ENCODE peak calls at places on chromosomes 16 and 17, in seven cellular contexts. W is H1, X is GM12892, Q is K562, R is HepG2, P is SK-N-SH, V is GM12878. U is an unnamed sample.

GRCh38 chr16:9441021-9441420 is 349.6 kb downstream of the HAPSTR1 start:
- DNase-seq in W (no peak), X (no peak), Q (no peak), R (peak; percentile 15), P (no peak), V (no peak), U (no peak)

GRCh38 chr17:44269118-44269794 is 1.3 kb upstream of the SLC4A1 start:
- DNase-seq in W (no peak), X (no peak), Q (peak; percentile 56), R (no peak), P (peak; percentile 47), V (no peak), U (no peak)

GRCh38 chr17:57107498-57108101 is 22.6 kb downstream of the AKAP1 start:
- DNase-seq in W (no peak), X (no peak), Q (peak; percentile 75), R (peak; percentile 72), P (no peak), V (no peak), U (no peak)

GRCh38 chr16:54305066-54305465 is 18.5 kb upstream of the IRX3 start:
- DNase-seq in W (no peak), X (no peak), Q (no peak), R (no peak), P (no peak), V (no peak), U (no peak)

GRCh38 chr17:29347831-29348281 is 42.3 kb upstream of the TAOK1 start:
- DNase-seq in W (no peak), X (no peak), Q (no peak), R (no peak), P (no peak), V (no peak), U (no peak)

GRCh38 chr17:65750678-65751077 is 189.2 kb upstream of the AXIN2 start:
- DNase-seq in W (no peak), X (no peak), Q (no peak), R (peak; percentile 99), P (peak; percentile 75), V (peak; percentile 15), U (no peak)

GRCh38 chr17:83050651-83051422 is 28.6 kb upstream of the METRNL start:
- DNase-seq in W (no peak), X (no peak), Q (no peak), R (no peak), P (peak; percentile 27), V (no peak), U (no peak)

GRCh38 chr16:23334421-23334853 is 32.3 kb downstream of the SCNN1B start:
- DNase-seq in W (no peak), X (no peak), Q (no peak), R (no peak), P (no peak), V (peak; percentile 93), U (no peak)

GRCh38 chr16:80946481-80946880 is 60.2 kb downstream of the CMC2 start:
- DNase-seq in W (no peak), X (no peak), Q (no peak), R (no peak), P (no peak), V (no peak), U (no peak)

GRCh38 chr16:50093607-50094570 is 28.1 kb downstream of the HEATR3 start:
- DNase-seq in W (no peak), X (no peak), Q (no peak), R (no peak), P (no peak), V (no peak), U (no peak)

GRCh38 chr17:82909322-82909904 is 69.6 kb upstream of the ZNF750 start:
- DNase-seq in W (no peak), X (no peak), Q (no peak), R (no peak), P (no peak), V (no peak), U (no peak)

GRCh38 chr17:71472809-71473789 is 647.7 kb upstream of the SOX9 start:
- DNase-seq in W (peak; percentile 7), X (peak; percentile 3), Q (peak; percentile 5), R (peak; percentile 65), P (peak; percentile 65), V (no peak), U (peak; percentile 3)

GRCh38 chr16:11045846-11046245 is 101.5 kb downstream of the CLEC16A start:
- DNase-seq in W (no peak), X (no peak), Q (no peak), R (no peak), P (no peak), V (no peak), U (no peak)

GRCh38 chr17:61627125-61627524 is 36.1 kb upstream of the NACA2 start:
- DNase-seq in W (no peak), X (no peak), Q (no peak), R (no peak), P (no peak), V (no peak), U (no peak)

GRCh38 chr16:83110221-83110768 is 483.5 kb downstream of the CDH13 start:
- DNase-seq in W (no peak), X (no peak), Q (no peak), R (no peak), P (no peak), V (no peak), U (no peak)

GRCh38 chr16:5845046-5845445 is 747.5 kb upstream of the EEF2KMT start:
- DNase-seq in W (no peak), X (no peak), Q (no peak), R (no peak), P (no peak), V (no peak), U (no peak)

GRCh38 chr16:7334801-7335560 is 2.3 kb downstream of the RBFOX1 start:
- DNase-seq in W (no peak), X (no peak), Q (no peak), R (no peak), P (no peak), V (no peak), U (no peak)

DNA sequence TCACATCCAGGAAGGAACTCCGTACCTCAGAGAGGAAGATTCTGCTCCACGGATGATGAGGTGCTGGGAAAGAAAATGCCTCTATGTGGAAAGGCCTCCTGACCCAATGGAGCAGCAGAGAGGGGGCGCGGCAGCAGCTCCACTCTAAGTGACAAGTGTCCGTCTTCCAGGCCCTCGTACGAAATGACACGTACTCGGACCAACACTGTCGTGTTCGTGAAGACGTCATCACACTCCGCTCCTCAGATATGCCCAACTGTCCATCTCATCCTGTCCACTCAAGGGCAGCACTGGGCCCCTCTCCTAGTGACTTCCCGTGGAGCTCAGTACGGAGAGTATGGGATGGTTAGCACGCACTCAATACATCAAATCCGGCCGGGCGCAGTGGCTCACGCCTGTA is 32.2 kb downstream of the MRM3 start:
- DNase-seq in W (no peak), X (no peak), Q (no peak), R (no peak), P (no peak), V (no peak), U (no peak)
- TF ChIP-seq POLR2AphosphoS5 in W (no peak), X (no peak), Q (no peak), R (no peak), P (no peak), V (no peak), U (no peak)

GRCh38 chr17:20926532-20926931 is 116.3 kb downstream of the USP22 start:
- DNase-seq in W (no peak), X (no peak), Q (no peak), R (no peak), P (no peak), V (no peak), U (no peak)

GRCh38 chr17:20930065-20930760 is 112.6 kb downstream of the USP22 start:
- DNase-seq in W (no peak), X (no peak), Q (no peak), R (no peak), P (no peak), V (no peak), U (no peak)

GRCh38 chr17:20925091-20925490 is 117.7 kb downstream of the USP22 start:
- DNase-seq in W (no peak), X (no peak), Q (no peak), R (no peak), P (no peak), V (no peak), U (no peak)

GRCh38 chr17:20925954-20926353 is 116.9 kb downstream of the USP22 start:
- DNase-seq in W (no peak), X (no peak), Q (no peak), R (no peak), P (no peak), V (no peak), U (no peak)

DNA sequence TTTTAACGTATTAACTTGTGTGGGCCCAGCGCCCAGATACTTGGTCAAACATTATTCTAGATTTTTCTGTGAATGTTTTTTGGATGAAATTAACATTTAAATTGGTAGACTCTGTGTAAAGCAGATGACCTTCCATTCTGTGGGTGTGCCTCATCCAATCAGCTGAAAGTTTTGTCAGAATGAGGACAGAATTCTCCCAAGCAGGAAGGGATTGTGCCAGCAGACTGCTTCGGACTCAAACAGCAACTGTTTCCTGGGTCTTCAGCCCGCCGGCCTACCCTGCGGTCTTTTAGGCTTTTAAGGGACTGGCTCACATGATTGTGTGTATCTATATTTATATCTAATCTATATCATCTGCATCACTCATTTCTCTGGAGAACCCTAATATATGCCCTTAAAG is 115.2 kb downstream of the USP22 start:
- DNase-seq in W (no peak), X (no peak), Q (no peak), R (no peak), P (no peak), V (no peak), U (no peak)
- TF ChIP-seq TAF1 in W (no peak), X (no peak), Q (no peak), R (no peak), P (no peak), V (no peak), U (no peak)

GRCh38 chr16:25570131-25570530 is 121.6 kb upstream of the HS3ST4 start:
- DNase-seq in W (no peak), X (no peak), Q (no peak), R (no peak), P (no peak), V (no peak), U (no peak)

GRCh38 chr16:25580071-25580470 is 111.7 kb upstream of the HS3ST4 start:
- DNase-seq in W (no peak), X (no peak), Q (no peak), R (no peak), P (no peak), V (no peak), U (no peak)

GRCh38 chr16:25575363-25575762 is 116.4 kb upstream of the HS3ST4 start:
- DNase-seq in W (no peak), X (no peak), Q (no peak), R (no peak), P (no peak), V (no peak), U (no peak)
- TF ChIP-seq POLR2AphosphoS5 in W (no peak), X (no peak), Q (no peak), R (no peak), P (no peak), V (no peak), U (no peak)

GRCh38 chr17:2905269-2905668 is 109.0 kb downstream of the RAP1GAP2 start:
- DNase-seq in W (no peak), X (no peak), Q (no peak), R (no peak), P (no peak), V (no peak), U (no peak)

GRCh38 chr17:2902546-2902945 is 106.3 kb downstream of the RAP1GAP2 start:
- DNase-seq in W (no peak), X (no peak), Q (no peak), R (no peak), P (no peak), V (no peak), U (no peak)

GRCh38 chr17:2903193-2903974 is 107.1 kb downstream of the RAP1GAP2 start:
- DNase-seq in W (no peak), X (no peak), Q (no peak), R (peak; percentile 17), P (no peak), V (no peak), U (no peak)

GRCh38 chr17:2905697-2906595 is 109.7 kb downstream of the RAP1GAP2 start:
- DNase-seq in W (no peak), X (no peak), Q (no peak), R (no peak), P (peak; percentile 86), V (no peak), U (no peak)

GRCh38 chr17:2904135-2904534 is 107.9 kb downstream of the RAP1GAP2 start:
- DNase-seq in W (no peak), X (no peak), Q (no peak), R (no peak), P (peak; percentile 78), V (no peak), U (no peak)
- TF ChIP-seq TAF1 in W (no peak), X (no peak), Q (no peak), R (no peak), P (no peak), V (no peak), U (no peak)

U was measured in GM12891.